ENCODE peak calls at places on chromosomes 4 and X, in nine cellular contexts. One of them, this sample, is unnamed.

GRCh38 chrX:118682258-118683014 is 45.0 kb upstream of the IL13RA1 start:
- DNase-seq in naive thymus-derived CD8-positive, alpha-beta T cell: no peak
- DNase-seq in H54: no peak
- DNase-seq in hepatic stellate cell: no peak
- DNase-seq in NCI-H748 treated with DMSO at 0.1 percent for 48 hours: peak
- DNase-seq in AG04450: no peak
- DNase-seq in hypothalamus: no peak
- DNase-seq in kidney: no peak
- DNase-seq in ELR: no peak
- DNase-seq in this sample: no peak

GRCh38 chrX:153478746-153479145 is 8.4 kb upstream of the HAUS7 start:
- DNase-seq in naive thymus-derived CD8-positive, alpha-beta T cell: no peak
- DNase-seq in H54: no peak
- DNase-seq in hepatic stellate cell: no peak
- DNase-seq in NCI-H748 treated with DMSO at 0.1 percent for 48 hours: no peak
- DNase-seq in AG04450: no peak
- DNase-seq in hypothalamus: peak
- DNase-seq in kidney: no peak
- DNase-seq in ELR: no peak
- DNase-seq in this sample: no peak

GRCh38 chrX:11437642-11438379 is 144.6 kb downstream of the AMELX start:
- DNase-seq in naive thymus-derived CD8-positive, alpha-beta T cell: no peak
- DNase-seq in H54: no peak
- DNase-seq in hepatic stellate cell: no peak
- DNase-seq in NCI-H748 treated with DMSO at 0.1 percent for 48 hours: no peak
- DNase-seq in AG04450: no peak
- DNase-seq in hypothalamus: no peak
- DNase-seq in kidney: no peak
- DNase-seq in ELR: peak
- DNase-seq in this sample: no peak

GRCh38 chr4:102333792-102334191 is 11.5 kb downstream of the SLC39A8 start:
- DNase-seq in naive thymus-derived CD8-positive, alpha-beta T cell: no peak
- DNase-seq in H54: no peak
- DNase-seq in hepatic stellate cell: no peak
- DNase-seq in NCI-H748 treated with DMSO at 0.1 percent for 48 hours: no peak
- DNase-seq in AG04450: no peak
- DNase-seq in hypothalamus: no peak
- DNase-seq in kidney: no peak
- DNase-seq in ELR: no peak
- DNase-seq in this sample: no peak

GRCh38 chrX:133923548-133923947 is 61.8 kb downstream of the GPC3 start:
- DNase-seq in naive thymus-derived CD8-positive, alpha-beta T cell: no peak
- DNase-seq in H54: no peak
- DNase-seq in hepatic stellate cell: no peak
- DNase-seq in NCI-H748 treated with DMSO at 0.1 percent for 48 hours: no peak
- DNase-seq in AG04450: no peak
- DNase-seq in hypothalamus: no peak
- DNase-seq in kidney: no peak
- DNase-seq in ELR: no peak
- DNase-seq in this sample: no peak

GRCh38 chrX:69535661-69536060 is 31.5 kb downstream of the NALF2 start:
- DNase-seq in naive thymus-derived CD8-positive, alpha-beta T cell: no peak
- DNase-seq in H54: no peak
- DNase-seq in hepatic stellate cell: no peak
- DNase-seq in NCI-H748 treated with DMSO at 0.1 percent for 48 hours: no peak
- DNase-seq in AG04450: no peak
- DNase-seq in hypothalamus: no peak
- DNase-seq in kidney: no peak
- DNase-seq in ELR: no peak
- DNase-seq in this sample: no peak

GRCh38 chr4:152000518-152000917 is 239.7 kb upstream of the GATB start:
- DNase-seq in naive thymus-derived CD8-positive, alpha-beta T cell: no peak
- DNase-seq in H54: no peak
- DNase-seq in hepatic stellate cell: no peak
- DNase-seq in NCI-H748 treated with DMSO at 0.1 percent for 48 hours: no peak
- DNase-seq in AG04450: no peak
- DNase-seq in hypothalamus: no peak
- DNase-seq in kidney: no peak
- DNase-seq in ELR: no peak
- DNase-seq in this sample: no peak

GRCh38 chr4:184165291-184165690 is 52.4 kb downstream of the ENPP6 start:
- DNase-seq in naive thymus-derived CD8-positive, alpha-beta T cell: no peak
- DNase-seq in H54: no peak
- DNase-seq in hepatic stellate cell: no peak
- DNase-seq in NCI-H748 treated with DMSO at 0.1 percent for 48 hours: no peak
- DNase-seq in AG04450: no peak
- DNase-seq in hypothalamus: no peak
- DNase-seq in kidney: no peak
- DNase-seq in ELR: peak
- DNase-seq in this sample: no peak

GRCh38 chrX:16930392-16930791 is 16.1 kb upstream of the REPS2 start:
- DNase-seq in naive thymus-derived CD8-positive, alpha-beta T cell: no peak
- DNase-seq in H54: no peak
- DNase-seq in hepatic stellate cell: no peak
- DNase-seq in NCI-H748 treated with DMSO at 0.1 percent for 48 hours: no peak
- DNase-seq in AG04450: no peak
- DNase-seq in hypothalamus: no peak
- DNase-seq in kidney: no peak
- DNase-seq in ELR: no peak
- DNase-seq in this sample: no peak

GRCh38 chr4:185468999-185469398 is 2.5 kb downstream of the CCDC110 start:
- DNase-seq in naive thymus-derived CD8-positive, alpha-beta T cell: no peak
- DNase-seq in H54: no peak
- DNase-seq in hepatic stellate cell: no peak
- DNase-seq in NCI-H748 treated with DMSO at 0.1 percent for 48 hours: no peak
- DNase-seq in AG04450: no peak
- DNase-seq in hypothalamus: no peak
- DNase-seq in kidney: no peak
- DNase-seq in ELR: no peak
- DNase-seq in this sample: no peak

GRCh38 chr4:78954048-78954666 is 14.9 kb upstream of the PAQR3 start:
- DNase-seq in naive thymus-derived CD8-positive, alpha-beta T cell: no peak
- DNase-seq in H54: no peak
- DNase-seq in hepatic stellate cell: no peak
- DNase-seq in NCI-H748 treated with DMSO at 0.1 percent for 48 hours: peak
- DNase-seq in AG04450: no peak
- DNase-seq in hypothalamus: no peak
- DNase-seq in kidney: no peak
- DNase-seq in ELR: peak
- DNase-seq in this sample: no peak

GRCh38 chr4:136651932-136652331 is 880.4 kb downstream of the PCDH18 start:
- DNase-seq in naive thymus-derived CD8-positive, alpha-beta T cell: no peak
- DNase-seq in H54: no peak
- DNase-seq in hepatic stellate cell: no peak
- DNase-seq in NCI-H748 treated with DMSO at 0.1 percent for 48 hours: no peak
- DNase-seq in AG04450: no peak
- DNase-seq in hypothalamus: no peak
- DNase-seq in kidney: no peak
- DNase-seq in ELR: peak
- DNase-seq in this sample: no peak

GRCh38 chrX:71315917-71316316 is 14.4 kb downstream of the ITGB1BP2 start:
- DNase-seq in naive thymus-derived CD8-positive, alpha-beta T cell: no peak
- DNase-seq in H54: no peak
- DNase-seq in hepatic stellate cell: peak
- DNase-seq in NCI-H748 treated with DMSO at 0.1 percent for 48 hours: no peak
- DNase-seq in AG04450: peak
- DNase-seq in hypothalamus: no peak
- DNase-seq in kidney: no peak
- DNase-seq in ELR: peak
- DNase-seq in this sample: no peak

GRCh38 chrX:16946971-16947562 is 609 bp downstream of the REPS2 start:
- DNase-seq in naive thymus-derived CD8-positive, alpha-beta T cell: no peak
- DNase-seq in H54: no peak
- DNase-seq in hepatic stellate cell: no peak
- DNase-seq in NCI-H748 treated with DMSO at 0.1 percent for 48 hours: no peak
- DNase-seq in AG04450: no peak
- DNase-seq in hypothalamus: peak
- DNase-seq in kidney: peak
- DNase-seq in ELR: no peak
- DNase-seq in this sample: no peak

GRCh38 chr4:99845179-99845578 is 28.6 kb downstream of the DAPP1 start:
- DNase-seq in naive thymus-derived CD8-positive, alpha-beta T cell: no peak
- DNase-seq in H54: no peak
- DNase-seq in hepatic stellate cell: no peak
- DNase-seq in NCI-H748 treated with DMSO at 0.1 percent for 48 hours: no peak
- DNase-seq in AG04450: no peak
- DNase-seq in hypothalamus: no peak
- DNase-seq in kidney: no peak
- DNase-seq in ELR: no peak
- DNase-seq in this sample: no peak

GRCh38 chr4:120481711-120482110 is 415.1 kb upstream of the MAD2L1 start:
- DNase-seq in naive thymus-derived CD8-positive, alpha-beta T cell: no peak
- DNase-seq in H54: no peak
- DNase-seq in hepatic stellate cell: no peak
- DNase-seq in NCI-H748 treated with DMSO at 0.1 percent for 48 hours: no peak
- DNase-seq in AG04450: no peak
- DNase-seq in hypothalamus: no peak
- DNase-seq in kidney: no peak
- DNase-seq in ELR: no peak
- DNase-seq in this sample: no peak

GRCh38 chr4:38013461-38014366 is 53.5 kb downstream of the PTTG2 start:
- DNase-seq in naive thymus-derived CD8-positive, alpha-beta T cell: no peak
- DNase-seq in H54: peak
- DNase-seq in hepatic stellate cell: peak
- DNase-seq in NCI-H748 treated with DMSO at 0.1 percent for 48 hours: no peak
- DNase-seq in AG04450: no peak
- DNase-seq in hypothalamus: no peak
- DNase-seq in kidney: no peak
- DNase-seq in ELR: peak
- DNase-seq in this sample: no peak

GRCh38 chrX:78024349-78025108 is 55.1 kb upstream of the PGAM4 start:
- DNase-seq in naive thymus-derived CD8-positive, alpha-beta T cell: peak
- DNase-seq in H54: peak
- DNase-seq in hepatic stellate cell: no peak
- DNase-seq in NCI-H748 treated with DMSO at 0.1 percent for 48 hours: peak
- DNase-seq in AG04450: no peak
- DNase-seq in hypothalamus: no peak
- DNase-seq in kidney: no peak
- DNase-seq in ELR: peak
- DNase-seq in this sample: no peak

GRCh38 chr4:166842795-166843261 is 391.5 kb downstream of the SPOCK3 start:
- DNase-seq in naive thymus-derived CD8-positive, alpha-beta T cell: no peak
- DNase-seq in H54: no peak
- DNase-seq in hepatic stellate cell: no peak
- DNase-seq in NCI-H748 treated with DMSO at 0.1 percent for 48 hours: no peak
- DNase-seq in AG04450: no peak
- DNase-seq in hypothalamus: no peak
- DNase-seq in kidney: peak
- DNase-seq in ELR: no peak
- DNase-seq in this sample: no peak

GRCh38 chr4:3442959-3443749 is 1.4 kb downstream of the HGFAC start:
- DNase-seq in naive thymus-derived CD8-positive, alpha-beta T cell: peak
- DNase-seq in H54: peak
- DNase-seq in hepatic stellate cell: peak
- DNase-seq in NCI-H748 treated with DMSO at 0.1 percent for 48 hours: no peak
- DNase-seq in AG04450: no peak
- DNase-seq in hypothalamus: no peak
- DNase-seq in kidney: peak
- DNase-seq in ELR: peak
- DNase-seq in this sample: no peak

This sample was measured in HS-5.